ENCODE peak calls at places on chromosomes 13 and 19, in five cellular contexts. One of them, this sample, is unnamed.

GRCh38 chr13:112821340-112822055 is 131.7 kb downstream of the ATP11A start:
- DNase-seq in psoas muscle: no peak
- DNase-seq in body of pancreas: no peak
- DNase-seq in HL-60: no peak
- DNase-seq in heart left ventricle: no peak
- DNase-seq in this sample: no peak

GRCh38 chr19:872266-872951 is 12.9 kb downstream of the CFD start:
- DNase-seq in body of pancreas: no peak
- DNase-seq in heart left ventricle: peak
- DNase-seq in HL-60: peak
- DNase-seq in psoas muscle: peak
- DNase-seq in this sample: peak

GRCh38 chr13:26977541-26977940 is 194.1 kb downstream of the USP12 start:
- DNase-seq in heart left ventricle: no peak
- DNase-seq in psoas muscle: no peak
- DNase-seq in HL-60: peak
- DNase-seq in body of pancreas: no peak
- DNase-seq in this sample: no peak

GRCh38 chr13:108609353-108609752 is 20.1 kb upstream of the MYO16 start:
- DNase-seq in HL-60: no peak
- DNase-seq in psoas muscle: no peak
- DNase-seq in body of pancreas: no peak
- DNase-seq in heart left ventricle: no peak
- DNase-seq in this sample: no peak

GRCh38 chr19:44846455-44847143 is 502 bp downstream of the NECTIN2 start:
- DNase-seq in heart left ventricle: peak
- DNase-seq in psoas muscle: peak
- DNase-seq in body of pancreas: peak
- DNase-seq in HL-60: no peak
- DNase-seq in this sample: no peak

GRCh38 chr13:58852076-58852475 is 1220.5 kb downstream of the PCDH17 start:
- DNase-seq in body of pancreas: no peak
- DNase-seq in heart left ventricle: no peak
- DNase-seq in HL-60: no peak
- DNase-seq in psoas muscle: no peak
- DNase-seq in this sample: no peak

GRCh38 chr19:49605605-49606004 is 14.6 kb downstream of the PRR12 start:
- DNase-seq in HL-60: no peak
- DNase-seq in psoas muscle: peak
- DNase-seq in body of pancreas: no peak
- DNase-seq in heart left ventricle: no peak
- DNase-seq in this sample: no peak

GRCh38 chr19:43594710-43595604 is 977 bp downstream of the IRGQ start:
- DNase-seq in psoas muscle: peak
- DNase-seq in heart left ventricle: no peak
- DNase-seq in body of pancreas: peak
- DNase-seq in HL-60: peak
- DNase-seq in this sample: peak

GRCh38 chr13:22198001-22198400 is 527.1 kb downstream of the FGF9 start:
- DNase-seq in heart left ventricle: no peak
- DNase-seq in psoas muscle: no peak
- DNase-seq in body of pancreas: peak
- DNase-seq in HL-60: no peak
- DNase-seq in this sample: no peak

GRCh38 chr13:35987572-35988513 is 143.3 kb downstream of the DCLK1 start:
- DNase-seq in body of pancreas: no peak
- DNase-seq in HL-60: no peak
- DNase-seq in psoas muscle: no peak
- DNase-seq in heart left ventricle: no peak
- DNase-seq in this sample: no peak

GRCh38 chr19:39805120-39805519 is 26.5 kb downstream of the LEUTX start:
- DNase-seq in heart left ventricle: no peak
- DNase-seq in psoas muscle: no peak
- DNase-seq in HL-60: no peak
- DNase-seq in body of pancreas: no peak
- DNase-seq in this sample: no peak

GRCh38 chr13:93776936-93777335 is 550.3 kb downstream of the GPC6 start:
- DNase-seq in body of pancreas: no peak
- DNase-seq in heart left ventricle: no peak
- DNase-seq in psoas muscle: no peak
- DNase-seq in HL-60: no peak
- DNase-seq in this sample: no peak

GRCh38 chr19:1366899-1367870 is 16.5 kb upstream of the NDUFS7 start:
- DNase-seq in psoas muscle: no peak
- DNase-seq in HL-60: peak
- DNase-seq in body of pancreas: no peak
- DNase-seq in heart left ventricle: no peak
- DNase-seq in this sample: no peak

GRCh38 chr13:98575009-98575866 is 1.7 kb downstream of the STK24 start:
- DNase-seq in heart left ventricle: no peak
- DNase-seq in body of pancreas: no peak
- DNase-seq in psoas muscle: no peak
- DNase-seq in HL-60: no peak
- DNase-seq in this sample: no peak

GRCh38 chr13:34750078-34750703 is 191.9 kb upstream of the NBEA start:
- DNase-seq in HL-60: no peak
- DNase-seq in psoas muscle: no peak
- DNase-seq in heart left ventricle: peak
- DNase-seq in body of pancreas: no peak
- DNase-seq in this sample: no peak

GRCh38 chr13:41107584-41108014 is 25.0 kb downstream of the KBTBD6 start:
- DNase-seq in psoas muscle: no peak
- DNase-seq in HL-60: no peak
- DNase-seq in heart left ventricle: no peak
- DNase-seq in body of pancreas: no peak
- DNase-seq in this sample: no peak

GRCh38 chr19:7618771-7619510 is 10.4 kb downstream of the XAB2 start:
- DNase-seq in body of pancreas: peak
- DNase-seq in heart left ventricle: no peak
- DNase-seq in psoas muscle: no peak
- DNase-seq in HL-60: no peak
- DNase-seq in this sample: no peak

GRCh38 chr19:571127-571974 is 1.0 kb upstream of the BSG start:
- DNase-seq in body of pancreas: peak
- DNase-seq in heart left ventricle: no peak
- DNase-seq in HL-60: peak
- DNase-seq in psoas muscle: no peak
- DNase-seq in this sample: no peak

GRCh38 chr19:3665681-3666544 is 34.4 kb downstream of the PIP5K1C start:
- DNase-seq in HL-60: peak
- DNase-seq in heart left ventricle: peak
- DNase-seq in body of pancreas: peak
- DNase-seq in psoas muscle: peak
- DNase-seq in this sample: peak

GRCh38 chr13:56314755-56315154 is 826.0 kb upstream of the PRR20A start:
- DNase-seq in body of pancreas: no peak
- DNase-seq in HL-60: no peak
- DNase-seq in heart left ventricle: no peak
- DNase-seq in psoas muscle: no peak
- DNase-seq in this sample: no peak

GRCh38 chr13:41492432-41493267 is 35.3 kb downstream of the RGCC start:
- DNase-seq in body of pancreas: no peak
- DNase-seq in psoas muscle: no peak
- DNase-seq in heart left ventricle: no peak
- DNase-seq in HL-60: peak
- DNase-seq in this sample: no peak

GRCh38 chr19:16594131-16594586 is 21.9 kb upstream of the SLC35E1 start:
- DNase-seq in body of pancreas: no peak
- DNase-seq in heart left ventricle: no peak
- DNase-seq in HL-60: peak
- DNase-seq in psoas muscle: no peak
- DNase-seq in this sample: peak

GRCh38 chr19:49887037-49887652 is 9.5 kb downstream of the IL4I1 start:
- DNase-seq in body of pancreas: no peak
- DNase-seq in psoas muscle: no peak
- DNase-seq in heart left ventricle: no peak
- DNase-seq in HL-60: no peak
- DNase-seq in this sample: no peak

GRCh38 chr19:42113641-42114348 is 18.5 kb downstream of the POU2F2 start:
- DNase-seq in heart left ventricle: no peak
- DNase-seq in body of pancreas: peak
- DNase-seq in HL-60: no peak
- DNase-seq in psoas muscle: peak
- DNase-seq in this sample: peak
- TF ChIP-seq CTCF in heart left ventricle: no peak
- TF ChIP-seq CTCF in body of pancreas: no peak
- TF ChIP-seq CTCF in HL-60: no peak
- TF ChIP-seq CTCF in psoas muscle: no peak
- TF ChIP-seq CTCF in this sample: no peak

GRCh38 chr19:13959141-13959961 is 7.0 kb downstream of the DCAF15 start:
- DNase-seq in HL-60: no peak
- DNase-seq in body of pancreas: no peak
- DNase-seq in psoas muscle: no peak
- DNase-seq in heart left ventricle: no peak
- DNase-seq in this sample: no peak

GRCh38 chr19:13962738-13963602 is 10.7 kb downstream of the DCAF15 start:
- DNase-seq in psoas muscle: peak
- DNase-seq in body of pancreas: no peak
- DNase-seq in HL-60: no peak
- DNase-seq in heart left ventricle: no peak
- DNase-seq in this sample: no peak

GRCh38 chr19:13959962-13960862 is 7.9 kb downstream of the DCAF15 start:
- DNase-seq in heart left ventricle: no peak
- DNase-seq in psoas muscle: peak
- DNase-seq in HL-60: no peak
- DNase-seq in body of pancreas: no peak
- DNase-seq in this sample: no peak

GRCh38 chr19:13961826-13962737 is 9.8 kb downstream of the DCAF15 start:
- DNase-seq in psoas muscle: no peak
- DNase-seq in heart left ventricle: no peak
- DNase-seq in body of pancreas: no peak
- DNase-seq in HL-60: no peak
- DNase-seq in this sample: no peak

GRCh38 chr19:13960863-13961784 is 8.8 kb downstream of the DCAF15 start:
- DNase-seq in HL-60: no peak
- DNase-seq in psoas muscle: no peak
- DNase-seq in body of pancreas: no peak
- DNase-seq in heart left ventricle: no peak
- DNase-seq in this sample: no peak
- TF ChIP-seq CTCF in HL-60: no peak
- TF ChIP-seq CTCF in psoas muscle: no peak
- TF ChIP-seq CTCF in body of pancreas: no peak
- TF ChIP-seq CTCF in heart left ventricle: no peak
- TF ChIP-seq CTCF in this sample: no peak

GRCh38 chr13:113992276-113993005 is 18.6 kb upstream of the C13orf46 start:
- DNase-seq in psoas muscle: peak
- DNase-seq in body of pancreas: no peak
- DNase-seq in HL-60: no peak
- DNase-seq in heart left ventricle: no peak
- DNase-seq in this sample: no peak

GRCh38 chr13:113991191-113991669 is 17.4 kb upstream of the C13orf46 start:
- DNase-seq in psoas muscle: peak
- DNase-seq in HL-60: no peak
- DNase-seq in heart left ventricle: no peak
- DNase-seq in body of pancreas: no peak
- DNase-seq in this sample: no peak

GRCh38 chr13:113990321-113990837 is 16.5 kb upstream of the C13orf46 start:
- DNase-seq in HL-60: no peak
- DNase-seq in heart left ventricle: no peak
- DNase-seq in psoas muscle: peak
- DNase-seq in body of pancreas: no peak
- DNase-seq in this sample: no peak

GRCh38 chr13:113989585-113990300 is 15.9 kb upstream of the C13orf46 start:
- DNase-seq in body of pancreas: no peak
- DNase-seq in HL-60: peak
- DNase-seq in psoas muscle: peak
- DNase-seq in heart left ventricle: no peak
- DNase-seq in this sample: no peak

DNA sequence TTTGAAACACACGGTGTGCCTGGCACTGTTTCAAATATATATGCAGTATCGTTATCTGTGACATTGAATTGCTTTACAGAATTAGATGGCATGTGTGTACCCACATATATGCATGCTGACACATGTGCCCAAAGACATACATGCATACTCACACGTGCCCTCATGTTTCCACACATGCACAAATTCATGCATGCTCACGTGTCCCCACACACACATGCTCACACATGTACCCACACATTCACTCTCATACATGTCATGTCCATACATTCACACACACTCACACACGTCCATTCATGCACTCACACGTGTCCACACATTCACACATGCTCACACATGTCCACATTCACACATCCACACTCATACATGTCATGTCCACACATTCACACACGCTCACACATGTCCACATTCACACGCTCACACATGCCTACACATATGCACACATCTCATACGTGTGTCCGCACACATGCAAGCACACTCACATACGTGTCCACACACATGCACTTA is 17.9 kb upstream of the C13orf46 start:
- DNase-seq in psoas muscle: no peak
- DNase-seq in body of pancreas: no peak
- DNase-seq in HL-60: no peak
- DNase-seq in heart left ventricle: no peak
- DNase-seq in this sample: no peak
- TF ChIP-seq CTCF in psoas muscle: no peak
- TF ChIP-seq CTCF in body of pancreas: no peak
- TF ChIP-seq CTCF in HL-60: no peak
- TF ChIP-seq CTCF in heart left ventricle: no peak
- TF ChIP-seq CTCF in this sample: no peak

GRCh38 chr13:19152403-19152802 is 29.2 kb downstream of the TUBA3C start:
- DNase-seq in body of pancreas: no peak
- DNase-seq in HL-60: no peak
- DNase-seq in heart left ventricle: no peak
- DNase-seq in psoas muscle: no peak
- DNase-seq in this sample: peak

GRCh38 chr13:19154843-19155242 is 26.8 kb downstream of the TUBA3C start:
- DNase-seq in body of pancreas: no peak
- DNase-seq in psoas muscle: no peak
- DNase-seq in HL-60: no peak
- DNase-seq in heart left ventricle: no peak
- DNase-seq in this sample: peak

GRCh38 chr13:19151581-19152263 is 29.9 kb downstream of the TUBA3C start:
- DNase-seq in body of pancreas: no peak
- DNase-seq in psoas muscle: no peak
- DNase-seq in HL-60: no peak
- DNase-seq in heart left ventricle: no peak
- DNase-seq in this sample: peak

GRCh38 chr13:19155321-19155861 is 26.2 kb downstream of the TUBA3C start:
- DNase-seq in HL-60: peak
- DNase-seq in body of pancreas: no peak
- DNase-seq in heart left ventricle: no peak
- DNase-seq in psoas muscle: no peak
- DNase-seq in this sample: peak

DNA sequence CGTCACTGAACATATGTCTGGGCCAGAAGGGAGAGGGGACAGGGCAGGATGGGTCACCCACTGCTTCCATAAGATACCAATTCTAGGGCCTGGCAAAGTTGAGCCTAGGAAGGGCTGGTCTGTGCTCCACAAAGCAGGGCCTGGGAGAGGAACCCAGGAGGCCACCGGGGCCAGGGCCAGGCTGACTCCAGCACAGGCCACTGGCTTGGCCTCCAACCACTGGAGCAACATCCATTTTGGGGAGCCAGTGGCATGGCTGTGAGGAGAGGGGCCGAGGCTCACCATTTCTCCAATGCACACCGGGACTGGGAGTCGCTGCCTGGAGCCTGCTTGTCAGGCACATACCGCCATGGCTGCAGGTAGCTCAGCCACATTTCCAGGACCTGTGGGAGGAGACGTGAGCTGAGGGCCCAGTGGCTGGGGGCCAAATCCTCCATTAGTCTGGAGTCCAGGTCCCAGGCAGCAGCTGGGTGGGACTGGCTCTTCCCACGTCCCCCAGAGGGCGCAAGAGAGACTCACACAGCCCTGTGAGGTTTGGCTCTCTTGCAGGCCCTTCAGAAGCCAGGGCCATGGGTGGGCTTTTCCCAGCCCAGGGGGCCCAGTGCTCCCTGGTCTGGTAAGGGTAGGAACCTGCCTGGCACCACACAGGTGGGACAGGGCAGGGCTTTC is 27.7 kb downstream of the TUBA3C start:
- DNase-seq in body of pancreas: no peak
- DNase-seq in psoas muscle: no peak
- DNase-seq in heart left ventricle: no peak
- DNase-seq in HL-60: no peak
- DNase-seq in this sample: peak
- TF ChIP-seq CTCF in body of pancreas: no peak
- TF ChIP-seq CTCF in psoas muscle: no peak
- TF ChIP-seq CTCF in heart left ventricle: peak
- TF ChIP-seq CTCF in HL-60: no peak
- TF ChIP-seq CTCF in this sample: no peak